ENCODE peak calls at places on chromosomes 2 and 18, in ten cellular contexts. W is A549, D is AG04450, Y is GM23248, G is K562, M is IMR-90, V is dorsolateral prefrontal cortex, T is hepatocyte, L is gastrocnemius medialis, J is spleen. A is an unnamed sample.

GRCh38 chr2:42876280-42876840 is 84.0 kb upstream of the HAAO start:
- DNase-seq in W (no peak), D (no peak), Y (no peak), G (no peak), M (no peak), V (no peak), T (peak; percentile 58), L (no peak), J (no peak), A (no peak)

GRCh38 chr18:55588876-55589595 is 1.0 kb upstream of the TCF4 start:
- DNase-seq in W (no peak), D (no peak), Y (peak; percentile 31), G (no peak), M (peak; percentile 19), V (no peak), T (no peak), L (no peak), J (no peak), A (no peak)

GRCh38 chr2:219433666-219434467 is 776 bp upstream of the SPEG start:
- DNase-seq in W (no peak), D (no peak), Y (peak; percentile 79), G (peak; percentile 75), M (peak; percentile 71), V (no peak), T (no peak), L (peak; percentile 56), J (peak; percentile 31), A (no peak)

GRCh38 chr2:200618590-200619021 is 32.8 kb downstream of the AOX1 start:
- DNase-seq in W (no peak), D (no peak), Y (peak; percentile 61), G (peak; percentile 23), M (peak; percentile 78), V (no peak), T (peak; percentile 16), L (no peak), J (no peak), A (no peak)

GRCh38 chr2:2057125-2057721 is 273.9 kb downstream of the MYT1L start:
- DNase-seq in W (no peak), D (no peak), Y (peak; percentile 7), G (peak; percentile 45), M (no peak), V (peak; percentile 36), T (peak; percentile 37), L (peak; percentile 33), J (peak; percentile 83), A (no peak)

GRCh38 chr2:68387408-68388350 is 22.6 kb downstream of the PLEK start:
- DNase-seq in W (no peak), D (no peak), Y (no peak), G (no peak), M (no peak), V (no peak), T (no peak), L (no peak), J (no peak), A (no peak)

GRCh38 chr2:238636269-238637073 is 209.7 kb downstream of the ASB1 start:
- DNase-seq in W (no peak), D (peak; percentile 8), Y (peak; percentile 58), G (no peak), M (peak; percentile 40), V (no peak), T (no peak), L (no peak), J (no peak), A (no peak)

GRCh38 chr18:51668101-51668500 is 470.6 kb upstream of the MEX3C start:
- DNase-seq in W (peak; percentile 11), D (peak; percentile 7), Y (peak; percentile 61), G (peak; percentile 20), M (peak; percentile 4), V (peak; percentile 60), T (peak; percentile 83), L (no peak), J (no peak), A (peak; percentile 64)

GRCh38 chr18:63817441-63818051 is 42.3 kb downstream of the SERPINB7 start:
- DNase-seq in W (no peak), D (no peak), Y (peak; percentile 72), G (no peak), M (peak; percentile 71), V (no peak), T (no peak), L (no peak), J (no peak), A (no peak)

GRCh38 chr2:227191367-227191766 is 26.9 kb downstream of the COL4A3 start:
- DNase-seq in W (peak; percentile 12), D (no peak), Y (peak; percentile 4), G (no peak), M (peak; percentile 5), V (no peak), T (no peak), L (peak; percentile 36), J (no peak), A (no peak)

GRCh38 chr2:38496927-38497669 is 105.6 kb downstream of the HNRNPLL start:
- DNase-seq in W (no peak), D (no peak), Y (peak; percentile 14), G (no peak), M (no peak), V (no peak), T (no peak), L (peak; percentile 92), J (no peak), A (no peak)
- H3K27ac ChIP-seq in W (no peak overlapping the region), D (no peak overlapping the region), Y (no peak overlapping the region), G (no peak overlapping the region), M (no peak overlapping the region), V (no peak overlapping the region), T (no peak overlapping the region), L (peak overlapping the region; percentile 87), J (no peak overlapping the region), A (peak overlapping the region; percentile 11)

GRCh38 chr18:12868576-12868975 is 15.5 kb downstream of the PTPN2 start:
- DNase-seq in W (no peak), D (no peak), Y (no peak), G (no peak), M (no peak), V (no peak), T (no peak), L (no peak), J (no peak), A (no peak)
- H3K27ac ChIP-seq in W (no peak overlapping the region), D (no peak overlapping the region), Y (no peak overlapping the region), G (no peak overlapping the region), M (no peak overlapping the region), V (no peak overlapping the region), T (no peak overlapping the region), L (no peak overlapping the region), J (no peak overlapping the region), A (no peak overlapping the region)

GRCh38 chr2:205683179-205683978 is 1.1 kb downstream of the NRP2 start:
- DNase-seq in W (no peak), D (no peak), Y (peak; percentile 81), G (no peak), M (peak; percentile 79), V (no peak), T (no peak), L (no peak), J (no peak), A (no peak)
- H3K27ac ChIP-seq in W (peak overlapping the region; percentile 93), D (peak overlapping the region; percentile 71), Y (peak overlapping the region; percentile 51), G (no peak overlapping the region), M (peak overlapping the region; percentile 90), V (peak overlapping the region; percentile 14), T (peak overlapping the region; percentile 80), L (peak overlapping the region; percentile 61), J (peak overlapping the region; percentile 79), A (peak overlapping the region; percentile 19)

GRCh38 chr2:233245406-233245805 is 6.1 kb upstream of the ATG16L1 start:
- DNase-seq in W (no peak), D (no peak), Y (no peak), G (no peak), M (no peak), V (no peak), T (no peak), L (no peak), J (no peak), A (no peak)

GRCh38 chr2:233243348-233243747 is 8.1 kb upstream of the ATG16L1 start:
- DNase-seq in W (no peak), D (no peak), Y (no peak), G (no peak), M (no peak), V (no peak), T (no peak), L (no peak), J (no peak), A (no peak)

GRCh38 chr2:233247116-233247515 is 4.4 kb upstream of the ATG16L1 start:
- DNase-seq in W (no peak), D (no peak), Y (no peak), G (no peak), M (no peak), V (no peak), T (no peak), L (no peak), J (no peak), A (no peak)

GRCh38 chr2:233242231-233242917 is 9.1 kb upstream of the ATG16L1 start:
- DNase-seq in W (no peak), D (no peak), Y (no peak), G (no peak), M (peak; percentile 18), V (peak; percentile 11), T (no peak), L (no peak), J (no peak), A (no peak)

DNA sequence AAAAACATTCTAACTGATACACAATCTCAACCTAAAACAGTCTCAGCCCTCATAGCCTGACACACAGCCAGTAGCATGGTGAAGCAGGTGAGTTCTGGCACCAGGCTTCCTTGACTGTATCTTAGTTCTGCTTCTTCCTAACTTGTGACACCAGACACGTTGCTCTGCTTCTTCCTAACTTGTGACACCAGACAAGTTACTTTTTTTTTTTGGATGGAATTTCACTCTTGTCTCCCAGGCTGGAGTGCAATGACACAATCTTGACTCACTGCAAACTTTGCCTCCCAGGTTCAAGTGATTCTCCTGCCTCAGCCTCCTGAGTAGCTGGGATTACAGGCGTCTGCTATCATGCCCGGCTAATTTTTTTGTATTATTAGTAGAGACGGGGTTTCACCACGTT is 6.7 kb upstream of the ATG16L1 start:
- DNase-seq in W (no peak), D (no peak), Y (peak; percentile 50), G (no peak), M (peak; percentile 16), V (no peak), T (no peak), L (no peak), J (no peak), A (no peak)
- H3K27ac ChIP-seq in W (peak overlapping the region; percentile 35), D (no peak overlapping the region), Y (no peak overlapping the region), G (no peak overlapping the region), M (no peak overlapping the region), V (no peak overlapping the region), T (no peak overlapping the region), L (no peak overlapping the region), J (no peak overlapping the region), A (no peak overlapping the region)

GRCh38 chr18:45825258-45825744 is at the start of gene SIGLEC15:
- DNase-seq in W (no peak), D (no peak), Y (no peak), G (no peak), M (no peak), V (no peak), T (no peak), L (no peak), J (peak; percentile 70), A (no peak)
- H3K27ac ChIP-seq in W (no peak within 1 kb of the TSS), D (peak within 1 kb of the TSS; percentile 61), Y (no peak within 1 kb of the TSS), G (no peak within 1 kb of the TSS), M (peak within 1 kb of the TSS; percentile 3), V (no peak within 1 kb of the TSS), T (no peak within 1 kb of the TSS), L (no peak within 1 kb of the TSS), J (peak within 1 kb of the TSS; percentile 4), A (no peak within 1 kb of the TSS)

A was measured in caudate nucleus.